ENCODE peak calls at places on chromosomes 3 and 15, in ten cellular contexts. R, C, X, S, P, J, E, B, K and U are unnamed samples.
A peak's percentile ranks its signal among the peaks of the same experiment; 100 is the strongest.

GRCh38 chr3:104787306-104787705 is 579.4 kb upstream of the ALCAM start:
- DNase-seq in R (no peak), C (no peak), X (no peak), S (no peak), P (no peak), J (no peak), E (no peak), B (no peak), K (no peak), U (no peak)

GRCh38 chr3:143139786-143140185 is 20.2 kb downstream of the CHST2 start:
- DNase-seq in R (no peak), C (no peak), X (no peak), S (no peak), P (no peak), J (no peak), E (no peak), B (no peak), K (no peak), U (no peak)

GRCh38 chr3:167732313-167733065 is 2.2 kb downstream of the PDCD10 start:
- DNase-seq in R (no peak), C (no peak), X (no peak), S (no peak), P (no peak), J (no peak), E (no peak), B (no peak), K (no peak), U (no peak)

GRCh38 chr3:117788086-117788485 is 1078.5 kb downstream of the TUSC7 start:
- DNase-seq in R (no peak), C (no peak), X (no peak), S (no peak), P (peak; percentile 62), J (no peak), E (no peak), B (no peak), K (no peak), U (no peak)

GRCh38 chr15:65541231-65541630 is 11.0 kb downstream of the HACD3 start:
- DNase-seq in R (no peak), C (no peak), X (no peak), S (no peak), P (no peak), J (no peak), E (no peak), B (no peak), K (no peak), U (no peak)

GRCh38 chr3:177525987-177526712 is 328.9 kb upstream of the TBL1XR1 start:
- DNase-seq in R (no peak), C (no peak), X (peak; percentile 18), S (no peak), P (no peak), J (no peak), E (no peak), B (no peak), K (no peak), U (no peak)

GRCh38 chr3:186589856-186590579 is 19.5 kb downstream of the DNAJB11 start:
- DNase-seq in R (no peak), C (no peak), X (no peak), S (no peak), P (no peak), J (peak; percentile 27), E (no peak), B (no peak), K (no peak), U (no peak)

GRCh38 chr15:79007066-79007465 is 62.2 kb upstream of the CTSH start:
- DNase-seq in R (peak; percentile 52), C (no peak), X (no peak), S (no peak), P (no peak), J (no peak), E (peak; percentile 59), B (peak; percentile 33), K (peak; percentile 82), U (peak; percentile 46)

GRCh38 chr3:27903447-27903846 is 181.3 kb upstream of the EOMES start:
- DNase-seq in R (no peak), C (no peak), X (no peak), S (no peak), P (no peak), J (no peak), E (no peak), B (no peak), K (no peak), U (no peak)